ENCODE peak calls at places on chromosomes 3 and 15, in seven cellular contexts. H is WTC11, E is mesothelial cell of epicardium, R is breast epithelium, Z is HFF-Myc, P is foreskin fibroblast, W is gastrocnemius medialis. C is an unnamed sample.

GRCh38 chr3:142215111-142215510 is 10.3 kb downstream of the GK5 start:
- DNase-seq in H (no peak), E (no peak), R (no peak), Z (no peak), P (peak; percentile 18), W (no peak), C (no peak)

GRCh38 chr3:158679547-158680000 is 7.1 kb upstream of the LXN start:
- DNase-seq in H (no peak), E (no peak), R (no peak), Z (no peak), P (peak; percentile 28), W (no peak), C (no peak)

GRCh38 chr3:137259709-137260108 is 301.9 kb downstream of the IL20RB start:
- DNase-seq in H (peak; percentile 29), E (no peak), R (no peak), Z (no peak), P (no peak), W (no peak), C (no peak)

GRCh38 chr15:44812029-44812517 is 75.7 kb downstream of the TRIM69 start:
- DNase-seq in H (no peak), E (no peak), R (no peak), Z (no peak), P (no peak), W (no peak), C (no peak)

GRCh38 chr3:190265126-190265525 is 57.1 kb downstream of the CLDN1 start:
- DNase-seq in H (no peak), E (no peak), R (no peak), Z (no peak), P (no peak), W (no peak), C (no peak)

GRCh38 chr3:186414735-186415419 is 52.8 kb upstream of the DGKG start:
- DNase-seq in H (no peak), E (no peak), R (no peak), Z (peak; percentile 21), P (peak; percentile 85), W (no peak), C (no peak)

GRCh38 chr15:74200871-74201419 is 1.6 kb downstream of the STRA6 start:
- DNase-seq in H (no peak), E (no peak), R (no peak), Z (no peak), P (peak; percentile 81), W (peak; percentile 11), C (no peak)

GRCh38 chr3:78048698-78049097 is 1008.8 kb downstream of the ROBO2 start:
- DNase-seq in H (no peak), E (no peak), R (no peak), Z (no peak), P (peak; percentile 8), W (no peak), C (no peak)

GRCh38 chr15:62606376-62607164 is 436.0 kb upstream of the TPM1 start:
- DNase-seq in H (no peak), E (no peak), R (no peak), Z (peak; percentile 98), P (peak; percentile 98), W (no peak), C (no peak)

GRCh38 chr3:53938645-53939044 is 47.0 kb upstream of the SELENOK start:
- DNase-seq in H (peak; percentile 52), E (no peak), R (no peak), Z (peak; percentile 16), P (peak; percentile 69), W (no peak), C (peak; percentile 47)

GRCh38 chr3:176905331-176905730 is 292.0 kb downstream of the TBL1XR1 start:
- DNase-seq in H (no peak), E (no peak), R (no peak), Z (no peak), P (no peak), W (no peak), C (no peak)

GRCh38 chr3:105944281-105944680 is 75.5 kb upstream of the CBLB start:
- DNase-seq in H (no peak), E (no peak), R (no peak), Z (no peak), P (peak; percentile 77), W (no peak), C (no peak)

GRCh38 chr15:55289573-55290360 is at the start of gene RAB27A:
- DNase-seq in H (peak; percentile 81), E (peak; percentile 46), R (peak; percentile 72), Z (no peak), P (peak; percentile 90), W (peak; percentile 18), C (peak; percentile 61)

GRCh38 chr15:99504823-99505551 is 60.8 kb upstream of the MEF2A start:
- DNase-seq in H (no peak), E (no peak), R (no peak), Z (no peak), P (peak; percentile 59), W (no peak), C (no peak)

GRCh38 chr3:78268716-78269668 is 1229.1 kb downstream of the ROBO2 start:
- DNase-seq in H (no peak), E (no peak), R (no peak), Z (no peak), P (no peak), W (no peak), C (no peak)

GRCh38 chr15:65516997-65517865 is at the start of gene DPP8:
- DNase-seq in H (peak; percentile 96), E (peak; percentile 82), R (peak; percentile 94), Z (peak; percentile 80), P (peak; percentile 97), W (peak; percentile 87), C (peak; percentile 95)

GRCh38 chr15:29566914-29567313 is 255.4 kb downstream of the TJP1 start:
- DNase-seq in H (peak; percentile 39), E (no peak), R (no peak), Z (no peak), P (no peak), W (no peak), C (no peak)

GRCh38 chr15:29567336-29567735 is 254.9 kb downstream of the TJP1 start:
- DNase-seq in H (no peak), E (no peak), R (no peak), Z (no peak), P (no peak), W (no peak), C (no peak)

GRCh38 chr15:29570121-29570930 is 251.9 kb downstream of the TJP1 start:
- DNase-seq in H (peak; percentile 58), E (no peak), R (no peak), Z (no peak), P (peak; percentile 40), W (no peak), C (peak; percentile 32)

GRCh38 chr15:29569533-29570092 is 252.7 kb downstream of the TJP1 start:
- DNase-seq in H (peak; percentile 55), E (no peak), R (no peak), Z (no peak), P (no peak), W (no peak), C (peak; percentile 14)

DNA sequence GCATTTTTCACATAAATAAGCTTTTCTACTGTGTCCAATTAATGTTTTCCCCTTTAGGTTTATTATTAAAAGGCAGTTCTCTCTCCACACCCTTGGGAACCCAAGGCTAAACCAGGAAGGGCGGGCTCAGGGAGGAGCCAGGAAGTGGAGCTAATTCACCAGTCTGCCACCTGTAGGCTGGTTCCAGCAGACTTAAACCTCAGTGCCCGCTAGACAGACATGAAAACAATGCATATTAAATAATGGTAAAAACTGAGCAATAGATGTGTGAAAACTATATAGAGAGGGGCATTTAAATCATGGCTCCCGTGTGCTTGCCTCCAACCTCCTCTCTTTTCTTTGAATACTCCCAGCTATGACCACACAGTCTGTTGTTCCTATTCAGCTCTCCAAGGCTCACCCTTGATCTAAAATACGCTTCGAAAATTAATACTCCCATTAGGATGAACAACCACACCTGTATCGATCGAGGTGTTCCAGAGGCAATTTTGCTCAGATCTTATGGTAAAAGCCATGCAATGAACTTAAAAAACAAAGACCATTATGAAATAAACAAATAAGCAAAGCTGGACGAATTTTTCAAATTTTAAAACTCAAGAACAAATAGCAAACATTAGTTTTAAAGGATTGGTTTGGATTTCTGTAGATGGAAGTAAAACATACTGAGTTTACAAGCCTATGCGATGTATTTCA is 253.3 kb downstream of the TJP1 start:
- DNase-seq in H (peak; percentile 53), E (no peak), R (no peak), Z (no peak), P (peak; percentile 21), W (no peak), C (no peak)
- TF ChIP-seq CTCF in H (no peak), E (no peak), R (no peak), Z (peak; percentile 11), P (no peak), W (no peak), C (peak; percentile 51)

GRCh38 chr15:27912283-27912682 is 186.8 kb downstream of the OCA2 start:
- DNase-seq in H (no peak), E (no peak), R (no peak), Z (no peak), P (no peak), W (no peak), C (no peak)
- TF ChIP-seq CTCF in H (no peak), E (no peak), R (no peak), Z (no peak), P (no peak), W (no peak), C (peak; percentile 37)

GRCh38 chr3:150349314-150350097 is 58.6 kb upstream of the TSC22D2 start:
- DNase-seq in H (no peak), E (no peak), R (no peak), Z (no peak), P (peak; percentile 28), W (no peak), C (no peak)
- TF ChIP-seq CTCF in H (no peak), E (no peak), R (no peak), Z (no peak), P (no peak), W (no peak), C (no peak)

GRCh38 chr3:127637971-127638370 is 9.0 kb downstream of the PODXL2 start:
- DNase-seq in H (no peak), E (no peak), R (no peak), Z (no peak), P (peak; percentile 20), W (no peak), C (no peak)

GRCh38 chr3:127640031-127640355 is 11.0 kb downstream of the PODXL2 start:
- DNase-seq in H (no peak), E (no peak), R (no peak), Z (no peak), P (no peak), W (no peak), C (no peak)

GRCh38 chr3:127634653-127635052 is 5.7 kb downstream of the PODXL2 start:
- DNase-seq in H (no peak), E (no peak), R (no peak), Z (no peak), P (no peak), W (no peak), C (no peak)

GRCh38 chr3:127639173-127640030 is 10.4 kb downstream of the PODXL2 start:
- DNase-seq in H (no peak), E (no peak), R (no peak), Z (no peak), P (peak; percentile 80), W (no peak), C (no peak)

GRCh38 chr3:127637546-127637945 is 8.6 kb downstream of the PODXL2 start:
- DNase-seq in H (no peak), E (no peak), R (no peak), Z (no peak), P (peak; percentile 51), W (no peak), C (no peak)
- TF ChIP-seq CTCF in H (no peak), E (no peak), R (no peak), Z (no peak), P (no peak), W (no peak), C (no peak)